ENCODE peak calls at places on chromosomes 1 and 21, in five cellular contexts. J, B, V, M and W are unnamed samples.

GRCh38 chr1:246002725-246003441 is 504.2 kb downstream of the SMYD3 start:
- DNase-seq in J (peak), B (peak), V (peak), M (peak), W (peak)

GRCh38 chr1:38026592-38027200 is 14.2 kb downstream of the UTP11 start:
- DNase-seq in J (peak), B (no peak), V (peak), M (no peak), W (no peak)

GRCh38 chr1:95753382-95754016 is 519.5 kb downstream of the RWDD3 start:
- DNase-seq in J (no peak), B (no peak), V (no peak), M (no peak), W (no peak)

GRCh38 chr21:42644223-42645208 is 8.9 kb upstream of the PDE9A start:
- DNase-seq in J (peak), B (no peak), V (no peak), M (no peak), W (no peak)

GRCh38 chr1:240491156-240491555 is 120.8 kb downstream of the GREM2 start:
- DNase-seq in J (peak), B (no peak), V (peak), M (no peak), W (no peak)

GRCh38 chr1:157040802-157041201 is 4.7 kb downstream of the ARHGEF11 start:
- DNase-seq in J (peak), B (no peak), V (no peak), M (no peak), W (no peak)

GRCh38 chr1:9529190-9529589 is 10.1 kb upstream of the SLC25A33 start:
- DNase-seq in J (peak), B (no peak), V (no peak), M (no peak), W (no peak)

GRCh38 chr1:195096051-195096521 is 1512.2 kb downstream of the KCNT2 start:
- DNase-seq in J (no peak), B (no peak), V (no peak), M (no peak), W (no peak)

GRCh38 chr1:204258213-204259115 is 44.7 kb upstream of the GOLT1A start:
- DNase-seq in J (peak), B (peak), V (peak), M (peak), W (no peak)

GRCh38 chr1:7301346-7301993 is 469.6 kb upstream of the VAMP3 start:
- DNase-seq in J (peak), B (no peak), V (peak), M (no peak), W (no peak)

GRCh38 chr1:154157520-154158306 is 2.8 kb upstream of the NUP210L start:
- DNase-seq in J (peak), B (no peak), V (peak), M (peak), W (peak)

GRCh38 chr1:20696397-20697333 is 21.1 kb downstream of the KIF17 start:
- DNase-seq in J (peak), B (peak), V (peak), M (peak), W (peak)

GRCh38 chr1:11536573-11537379 is 57.8 kb downstream of the DISP3 start:
- DNase-seq in J (no peak), B (no peak), V (no peak), M (no peak), W (no peak)

GRCh38 chr1:219293440-219293839 is 119.8 kb downstream of the LYPLAL1 start:
- DNase-seq in J (no peak), B (no peak), V (no peak), M (no peak), W (no peak)

GRCh38 chr1:18132707-18133066 is 25.1 kb downstream of the IGSF21 start:
- DNase-seq in J (no peak), B (no peak), V (no peak), M (no peak), W (no peak)

GRCh38 chr1:55725378-55725777 is 510.2 kb upstream of the USP24 start:
- DNase-seq in J (peak), B (no peak), V (peak), M (no peak), W (no peak)

GRCh38 chr1:224689354-224689753 is 73.2 kb downstream of the CNIH3 start:
- DNase-seq in J (no peak), B (no peak), V (no peak), M (no peak), W (no peak)

GRCh38 chr1:226064816-226065248 is 2.3 kb downstream of the H3-3A start:
- DNase-seq in J (peak), B (peak), V (peak), M (no peak), W (no peak)

GRCh38 chr1:61082336-61083013 is at the start of gene NFIA:
- DNase-seq in J (peak), B (peak), V (peak), M (peak), W (no peak)

GRCh38 chr1:207869859-207870258 is 41.1 kb downstream of the CD34 start:
- DNase-seq in J (no peak), B (no peak), V (no peak), M (no peak), W (no peak)

GRCh38 chr21:29499734-29500343 is 201.1 kb downstream of the BACH1 start:
- DNase-seq in J (no peak), B (peak), V (peak), M (peak), W (no peak)

GRCh38 chr1:225653463-225654276 is 747 bp upstream of the ENAH start:
- DNase-seq in J (peak), B (no peak), V (peak), M (no peak), W (no peak)

GRCh38 chr1:83761084-83761760 is 237.7 kb downstream of the TTLL7 start:
- DNase-seq in J (no peak), B (no peak), V (no peak), M (no peak), W (peak)

GRCh38 chr1:216293673-216294072 is 129.6 kb downstream of the USH2A start:
- DNase-seq in J (peak), B (no peak), V (no peak), M (no peak), W (no peak)

GRCh38 chr1:116586741-116587143 is 15.9 kb upstream of the CD58 start:
- DNase-seq in J (no peak), B (peak), V (no peak), M (no peak), W (no peak)
- TF ChIP-seq RCOR1 in J (no peak), B (peak), V (no peak), M (no peak), W (no peak)

GRCh38 chr1:209737118-209737505 is 18.7 kb upstream of the TRAF3IP3 start:
- DNase-seq in J (no peak), B (no peak), V (no peak), M (no peak), W (no peak)
- TF ChIP-seq RCOR1 in J (no peak), B (no peak), V (no peak), M (no peak), W (no peak)

GRCh38 chr21:46503922-46504539 is 45.3 kb downstream of the DIP2A start:
- DNase-seq in J (no peak), B (no peak), V (no peak), M (no peak), W (no peak)
- TF ChIP-seq RCOR1 in J (no peak), B (no peak), V (no peak), M (no peak), W (no peak)

GRCh38 chr21:41487082-41487481 is 20.9 kb downstream of the TMPRSS2 start:
- DNase-seq in J (no peak), B (no peak), V (no peak), M (no peak), W (no peak)

GRCh38 chr21:41491412-41491811 is 16.5 kb downstream of the TMPRSS2 start:
- DNase-seq in J (no peak), B (no peak), V (no peak), M (no peak), W (no peak)

GRCh38 chr21:41490330-41490729 is 17.6 kb downstream of the TMPRSS2 start:
- DNase-seq in J (no peak), B (no peak), V (no peak), M (no peak), W (no peak)

GRCh38 chr21:41488080-41488479 is 19.9 kb downstream of the TMPRSS2 start:
- DNase-seq in J (no peak), B (no peak), V (no peak), M (no peak), W (no peak)

GRCh38 chr21:41489329-41489728 is 18.6 kb downstream of the TMPRSS2 start:
- DNase-seq in J (no peak), B (no peak), V (no peak), M (no peak), W (no peak)
- TF ChIP-seq RCOR1 in J (no peak), B (no peak), V (no peak), M (no peak), W (no peak)

DNA sequence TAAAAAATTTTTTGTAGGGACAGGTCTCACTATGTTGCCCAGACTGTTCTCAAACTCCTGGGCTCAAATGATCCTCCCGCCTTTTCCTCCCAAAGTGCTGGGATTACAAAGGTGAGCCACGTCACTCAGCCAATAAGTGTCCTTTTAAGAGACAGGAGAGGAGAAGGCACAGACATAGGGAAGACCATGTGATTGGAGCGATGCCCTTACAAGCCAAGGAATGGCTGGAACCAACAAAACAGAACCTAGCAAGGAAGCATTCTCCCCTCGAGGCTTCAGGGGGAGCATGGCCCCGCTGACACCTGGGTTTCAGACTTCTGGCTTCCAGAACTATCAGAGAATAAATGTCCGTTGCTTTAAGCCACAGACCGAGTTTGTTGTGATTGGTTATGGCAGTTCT is 37.0 kb downstream of the NDUFS5 start:
- DNase-seq in J (no peak), B (no peak), V (no peak), M (no peak), W (no peak)
- TF ChIP-seq RCOR1 in J (no peak), B (no peak), V (no peak), M (no peak), W (no peak)

GRCh38 chr1:173410133-173410793 is 66.9 kb upstream of the PRDX6 start:
- DNase-seq in J (peak), B (no peak), V (no peak), M (no peak), W (no peak)
- TF ChIP-seq RCOR1 in J (no peak), B (no peak), V (no peak), M (no peak), W (peak)

DNA sequence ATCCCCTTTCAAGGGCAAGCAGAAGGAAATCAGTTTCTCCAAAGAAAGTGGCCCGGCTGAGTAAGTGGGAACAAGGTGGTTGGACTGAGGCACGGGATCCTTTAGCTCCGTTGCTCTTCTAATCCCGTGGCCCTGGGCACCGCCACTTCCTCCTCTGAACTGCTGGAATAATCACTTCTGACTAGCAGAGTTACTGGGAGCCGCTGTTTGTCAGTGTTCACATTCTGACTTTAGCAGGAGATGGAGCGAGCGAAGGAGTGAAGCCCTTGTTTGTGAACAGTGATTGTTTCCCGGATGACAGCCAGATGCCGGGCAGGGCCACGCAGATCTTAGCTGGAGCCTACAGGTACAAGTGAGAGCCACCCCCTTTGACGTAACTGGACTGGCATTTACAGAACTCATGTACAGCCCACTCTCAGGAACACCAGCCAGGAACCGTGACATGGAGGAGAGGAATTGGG is 1.3 kb upstream of the ZNF496 start:
- DNase-seq in J (peak), B (no peak), V (no peak), M (peak), W (no peak)
- TF ChIP-seq RCOR1 in J (no peak), B (no peak), V (no peak), M (no peak), W (no peak)

DNA sequence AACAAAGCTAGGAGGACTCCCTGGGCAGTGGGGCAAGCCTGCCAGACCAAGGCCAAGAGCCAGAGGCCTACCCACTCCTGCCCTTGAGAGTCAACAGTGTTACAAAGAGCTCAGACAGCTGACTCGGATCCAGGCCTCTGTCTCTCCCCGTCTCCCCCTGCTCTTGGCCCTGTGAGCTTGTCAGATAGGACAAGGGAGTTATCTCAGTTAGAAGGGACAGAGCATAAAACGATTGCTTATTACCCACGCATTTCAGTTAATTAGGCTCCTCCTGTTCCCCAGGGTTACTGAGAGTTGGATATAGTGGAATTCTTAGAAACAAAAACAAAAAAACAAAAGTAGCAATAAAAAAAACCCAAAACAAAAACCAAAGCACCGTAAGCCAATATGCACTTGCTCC is 1.3 kb downstream of the SLC41A1 start:
- DNase-seq in J (no peak), B (peak), V (no peak), M (peak), W (no peak)
- TF ChIP-seq RCOR1 in J (no peak), B (no peak), V (no peak), M (peak), W (no peak)

GRCh38 chr1:36696261-36696940 is 213.7 kb upstream of the CSF3R start:
- DNase-seq in J (no peak), B (no peak), V (no peak), M (no peak), W (no peak)
- TF ChIP-seq RCOR1 in J (no peak), B (no peak), V (no peak), M (no peak), W (no peak)

DNA sequence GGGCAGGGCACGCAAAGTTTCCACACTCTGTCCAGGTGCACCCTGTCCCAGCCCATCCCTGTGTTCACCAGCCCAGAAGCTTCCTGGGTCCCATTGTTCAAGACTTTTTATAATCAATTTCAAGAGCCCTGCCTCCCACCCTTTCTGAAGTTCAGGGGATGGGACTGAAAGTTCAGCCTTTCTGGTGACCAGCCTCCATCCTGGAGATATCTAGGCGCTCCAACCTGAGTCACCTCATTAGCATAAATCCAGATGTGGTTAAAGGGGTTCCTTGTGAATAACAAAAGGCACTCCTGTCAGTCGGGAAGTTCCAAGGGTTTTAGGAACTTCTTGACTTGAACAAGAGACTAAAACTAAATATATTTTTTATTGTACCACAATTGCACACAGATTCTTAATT is 48.4 kb upstream of the RAP1A start:
- DNase-seq in J (no peak), B (no peak), V (no peak), M (no peak), W (no peak)
- TF ChIP-seq RCOR1 in J (no peak), B (no peak), V (no peak), M (no peak), W (no peak)